ENCODE peak calls at places on chromosomes 5 and 9, in nine cellular contexts. A is HCT116, Q is right cardiac atrium, V is H9, T is HL-60, K is Karpas-422, Y is mammary epithelial cell, X is A673, I is spleen. B is an unnamed sample.

GRCh38 chr5:57468481-57469165 is 14.0 kb downstream of the ACTBL2 start:
- DNase-seq in Q (no peak), Y (peak), V (no peak), K (no peak), T (no peak), A (no peak), I (no peak), X (no peak), B (no peak)

GRCh38 chr9:40927260-40927631 is 201.2 kb downstream of the FOXD4L6 start:
- DNase-seq in X (no peak), V (no peak), I (no peak), Q (no peak), A (no peak), K (no peak), Y (no peak), T (no peak), B (peak)

GRCh38 chr9:31519011-31519410 is 865.4 kb upstream of the ACO1 start:
- DNase-seq in Y (no peak), T (no peak), V (peak), Q (no peak), A (no peak), K (no peak), I (peak), X (no peak), B (no peak)

GRCh38 chr9:132383462-132383883 is 23.2 kb downstream of the TTF1 start:
- DNase-seq in X (no peak), T (no peak), Y (no peak), A (no peak), I (peak), Q (no peak), V (no peak), K (peak), B (no peak)

GRCh38 chr5:92548351-92548750 is 1032.7 kb downstream of the NR2F1-AS1 start:
- DNase-seq in Q (no peak), V (no peak), T (no peak), K (no peak), I (no peak), Y (no peak), X (no peak), A (no peak), B (no peak)

GRCh38 chr5:132269635-132270344 is 12.3 kb downstream of the PDLIM4 start:
- DNase-seq in Q (no peak), T (no peak), A (no peak), V (peak), X (no peak), Y (no peak), I (peak), K (no peak), B (peak)

GRCh38 chr9:757246-757881 is 84.1 kb upstream of the DMRT1 start:
- DNase-seq in K (peak), V (peak), I (no peak), X (peak), A (peak), Y (peak), T (no peak), Q (no peak), B (peak)

GRCh38 chr5:171757853-171758535 is 27.6 kb upstream of the SMIM23 start:
- DNase-seq in Q (no peak), K (no peak), T (no peak), I (no peak), V (no peak), Y (peak), A (peak), X (no peak), B (peak)

GRCh38 chr9:12783767-12784460 is 9.1 kb downstream of the LURAP1L start:
- DNase-seq in K (no peak), V (no peak), I (no peak), T (no peak), X (no peak), Q (no peak), A (peak), Y (no peak), B (no peak)

GRCh38 chr9:13939129-13939528 is 374.8 kb downstream of the NFIB start:
- DNase-seq in K (no peak), A (no peak), Q (no peak), I (no peak), Y (peak), T (no peak), X (peak), V (no peak), B (no peak)

GRCh38 chr5:78509884-78510769 is 138.4 kb downstream of the LHFPL2 start:
- DNase-seq in A (no peak), Q (peak), I (peak), X (no peak), K (peak), T (no peak), Y (peak), V (peak), B (peak)

GRCh38 chr9:133058550-133059320 is 3.0 kb upstream of the CEL start:
- DNase-seq in T (no peak), Q (no peak), K (no peak), Y (no peak), A (no peak), V (no peak), X (no peak), I (no peak), B (no peak)

GRCh38 chr9:117783828-117784227 is 79.6 kb downstream of the TLR4 start:
- DNase-seq in Q (no peak), A (no peak), V (no peak), K (peak), Y (no peak), T (peak), X (no peak), I (peak), B (no peak)

GRCh38 chr9:129623331-129623730 is 2.4 kb upstream of the C9orf50 start:
- DNase-seq in K (peak), A (no peak), I (no peak), Y (no peak), Q (no peak), T (peak), X (no peak), V (no peak), B (no peak)

GRCh38 chr5:55232985-55233928 is at the start of gene CCNO:
- DNase-seq in V (peak), X (peak), Q (peak), T (no peak), K (peak), I (peak), A (peak), Y (peak), B (no peak)
- H3K27ac ChIP-seq in V (no peak), X (peak), Q (no peak), T (no peak), K (peak), I (no peak), A (peak), Y (peak), B (no peak)

GRCh38 chr9:19151425-19152159 is 24.3 kb upstream of the PLIN2 start:
- DNase-seq in I (no peak), A (no peak), Q (no peak), K (no peak), T (no peak), X (no peak), V (no peak), Y (no peak), B (no peak)

GRCh38 chr9:19156805-19157204 is 29.5 kb upstream of the PLIN2 start:
- DNase-seq in Q (peak), A (no peak), V (no peak), Y (no peak), T (no peak), I (peak), X (no peak), K (no peak), B (peak)

GRCh38 chr9:19156026-19156474 is 28.8 kb upstream of the PLIN2 start:
- DNase-seq in I (peak), A (no peak), V (no peak), Y (no peak), Q (no peak), T (no peak), X (no peak), K (no peak), B (no peak)

GRCh38 chr9:19154135-19154612 is 26.9 kb upstream of the PLIN2 start:
- DNase-seq in T (peak), K (no peak), A (no peak), I (no peak), V (no peak), Y (peak), Q (peak), X (no peak), B (peak)

GRCh38 chr9:19155106-19155999 is 28.1 kb upstream of the PLIN2 start:
- DNase-seq in T (no peak), Q (no peak), X (no peak), K (no peak), V (no peak), I (peak), Y (no peak), A (no peak), B (no peak)
- H3K27ac ChIP-seq in T (peak), Q (no peak), X (no peak), K (no peak), V (no peak), I (no peak), Y (no peak), A (no peak), B (peak)

GRCh38 chr9:128244443-128245226 is 31.2 kb downstream of the GOLGA2 start:
- DNase-seq in V (peak), I (peak), T (peak), Q (peak), A (no peak), Y (no peak), K (peak), X (peak), B (peak)

GRCh38 chr9:128243486-128244415 is 32.1 kb downstream of the GOLGA2 start:
- DNase-seq in K (no peak), I (no peak), V (no peak), T (no peak), A (no peak), X (no peak), Q (peak), Y (no peak), B (no peak)

GRCh38 chr9:128245293-128246151 is 30.3 kb downstream of the GOLGA2 start:
- DNase-seq in T (peak), Q (peak), I (no peak), K (no peak), Y (no peak), V (peak), X (no peak), A (no peak), B (no peak)

GRCh38 chr9:128242124-128242523 is 33.7 kb downstream of the GOLGA2 start:
- DNase-seq in A (no peak), Q (no peak), I (no peak), Y (no peak), V (no peak), K (no peak), T (no peak), X (no peak), B (no peak)

GRCh38 chr9:128242828-128243485 is 32.9 kb downstream of the GOLGA2 start:
- DNase-seq in T (no peak), X (no peak), Y (no peak), Q (peak), I (no peak), K (no peak), V (no peak), A (no peak), B (peak)
- H3K27ac ChIP-seq in T (no peak), X (no peak), Y (no peak), Q (no peak), I (no peak), K (no peak), V (no peak), A (no peak), B (peak)

DNA sequence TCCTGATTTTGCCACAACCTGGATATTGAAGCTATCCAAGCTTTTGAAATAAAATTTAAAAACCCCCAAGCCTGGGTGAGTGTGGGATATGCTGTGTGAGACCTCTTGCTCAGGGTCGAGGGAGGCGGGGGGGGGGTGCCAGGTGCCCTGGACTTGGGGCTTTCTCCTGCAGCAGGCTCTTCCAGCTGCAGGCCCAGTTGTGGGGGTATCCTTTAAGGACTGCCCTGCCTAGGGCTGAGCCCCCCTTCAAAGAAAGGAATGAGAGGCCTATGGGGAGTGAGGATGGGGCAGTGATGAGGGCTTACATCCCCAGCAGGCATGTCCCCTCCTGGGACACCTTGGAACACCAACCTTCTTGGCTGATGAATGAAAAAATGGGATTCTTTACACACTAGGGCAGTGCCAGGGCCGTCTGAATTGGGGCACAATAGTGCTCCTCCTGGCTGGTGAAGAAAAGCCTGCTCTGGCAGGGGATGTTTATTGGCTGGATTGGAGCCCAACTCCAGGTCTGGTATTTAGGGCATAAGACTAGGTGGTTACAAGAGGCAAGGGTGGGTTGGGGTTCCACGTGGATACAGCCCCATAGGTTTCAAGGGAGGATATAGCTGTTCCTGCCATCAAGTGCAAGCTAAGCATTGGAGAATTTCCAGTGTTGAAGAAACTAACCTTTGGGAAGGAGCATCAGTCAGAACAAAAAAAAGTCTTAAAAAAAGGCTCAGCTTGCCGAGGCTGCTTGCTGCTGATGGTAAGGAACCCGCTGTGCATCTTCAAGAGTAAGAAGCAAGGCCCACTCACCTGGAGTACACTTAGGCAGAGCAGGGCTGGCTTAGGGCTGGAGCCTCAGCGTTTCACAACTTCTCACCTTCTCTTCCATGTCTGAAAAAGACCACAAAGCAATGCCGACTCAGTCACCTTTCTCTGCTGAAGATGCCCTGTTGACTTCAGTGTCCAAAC is 7.0 kb downstream of the HNRNPAB start:
- DNase-seq in V (no peak), Y (no peak), A (no peak), K (peak), T (no peak), Q (no peak), X (no peak), I (peak), B (no peak)
- H3K27ac ChIP-seq in V (no peak), Y (no peak), A (no peak), K (peak), T (no peak), Q (no peak), X (no peak), I (no peak), B (no peak)

DNA sequence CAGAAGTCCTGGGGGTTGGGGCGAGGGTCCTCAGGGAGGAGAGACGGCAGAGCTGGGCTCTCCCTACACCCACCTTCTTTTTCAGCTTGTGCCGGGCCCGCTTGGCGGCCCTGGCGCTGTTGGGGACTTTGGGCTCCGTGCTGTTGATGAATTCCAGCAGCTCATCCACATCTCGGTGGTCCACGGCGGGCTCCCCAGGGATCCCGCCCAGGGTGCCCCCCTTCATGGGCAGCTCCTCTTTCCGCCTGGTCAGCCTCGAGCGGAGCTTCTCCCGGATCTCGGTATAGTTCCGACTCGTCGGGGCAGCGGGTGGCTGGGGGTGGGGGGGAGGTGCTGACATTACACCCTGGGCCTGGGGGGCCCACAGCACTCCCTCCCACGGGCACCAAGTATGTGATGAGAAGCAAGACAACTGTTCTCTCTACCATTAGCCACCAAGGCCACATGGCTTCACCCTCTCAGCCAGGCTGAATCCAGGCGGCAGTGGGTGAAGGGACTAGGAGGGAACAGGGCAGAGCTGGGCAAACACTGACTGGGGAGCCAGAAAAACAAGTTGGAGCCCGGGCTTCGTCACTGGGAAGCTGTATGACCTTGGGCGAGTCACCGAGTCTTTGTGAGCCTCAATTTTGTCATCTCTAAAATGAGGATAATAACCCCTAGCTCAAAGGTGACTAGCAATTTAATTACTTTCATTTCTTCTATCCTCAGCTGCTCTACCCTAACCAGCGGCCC is 14.6 kb upstream of the DDX41 start:
- DNase-seq in Q (no peak), A (no peak), V (no peak), K (no peak), I (peak), Y (no peak), T (no peak), X (no peak), B (no peak)
- H3K27ac ChIP-seq in Q (no peak), A (no peak), V (no peak), K (no peak), I (no peak), Y (no peak), T (no peak), X (no peak), B (no peak)

GRCh38 chr5:9712506-9713285 is 82.5 kb upstream of the TAS2R1 start:
- DNase-seq in Q (no peak), I (no peak), X (no peak), T (no peak), Y (peak), K (no peak), V (no peak), A (no peak), B (no peak)

GRCh38 chr5:9715891-9716335 is 85.8 kb upstream of the TAS2R1 start:
- DNase-seq in Y (no peak), A (no peak), X (no peak), I (no peak), T (no peak), V (no peak), Q (no peak), K (no peak), B (no peak)

GRCh38 chr5:9714187-9714586 is 84.0 kb upstream of the TAS2R1 start:
- DNase-seq in Y (no peak), T (no peak), A (no peak), X (no peak), I (no peak), Q (no peak), V (no peak), K (no peak), B (no peak)

GRCh38 chr5:9720361-9720760 is 90.2 kb upstream of the TAS2R1 start:
- DNase-seq in Q (no peak), A (no peak), I (no peak), T (no peak), V (no peak), X (no peak), K (no peak), Y (no peak), B (no peak)

DNA sequence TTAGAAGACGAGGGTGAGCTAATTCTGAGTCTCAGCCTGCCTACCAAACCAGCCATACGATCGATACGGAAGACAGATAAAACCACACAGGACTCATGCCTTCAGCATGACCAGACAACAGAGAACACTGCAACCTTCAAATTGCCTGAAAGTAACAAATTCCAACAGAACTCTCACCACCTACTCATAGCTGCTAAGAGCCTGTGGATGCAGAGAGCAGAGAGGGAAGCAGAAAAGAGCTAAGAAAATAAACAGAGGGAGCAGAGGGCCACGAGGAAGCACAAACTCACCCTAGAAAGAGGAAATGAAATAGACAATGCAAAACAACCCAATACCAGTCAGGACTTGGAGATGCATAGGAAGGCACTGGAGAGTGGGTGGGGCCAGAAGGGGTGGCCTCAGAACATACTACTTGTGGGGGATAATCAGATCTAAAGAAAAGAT is 86.7 kb upstream of the TAS2R1 start:
- DNase-seq in V (no peak), A (no peak), I (no peak), Q (no peak), Y (peak), K (peak), T (no peak), X (no peak), B (no peak)
- H3K27ac ChIP-seq in V (no peak), A (no peak), I (no peak), Q (no peak), Y (no peak), K (no peak), T (no peak), X (no peak), B (no peak)

DNA sequence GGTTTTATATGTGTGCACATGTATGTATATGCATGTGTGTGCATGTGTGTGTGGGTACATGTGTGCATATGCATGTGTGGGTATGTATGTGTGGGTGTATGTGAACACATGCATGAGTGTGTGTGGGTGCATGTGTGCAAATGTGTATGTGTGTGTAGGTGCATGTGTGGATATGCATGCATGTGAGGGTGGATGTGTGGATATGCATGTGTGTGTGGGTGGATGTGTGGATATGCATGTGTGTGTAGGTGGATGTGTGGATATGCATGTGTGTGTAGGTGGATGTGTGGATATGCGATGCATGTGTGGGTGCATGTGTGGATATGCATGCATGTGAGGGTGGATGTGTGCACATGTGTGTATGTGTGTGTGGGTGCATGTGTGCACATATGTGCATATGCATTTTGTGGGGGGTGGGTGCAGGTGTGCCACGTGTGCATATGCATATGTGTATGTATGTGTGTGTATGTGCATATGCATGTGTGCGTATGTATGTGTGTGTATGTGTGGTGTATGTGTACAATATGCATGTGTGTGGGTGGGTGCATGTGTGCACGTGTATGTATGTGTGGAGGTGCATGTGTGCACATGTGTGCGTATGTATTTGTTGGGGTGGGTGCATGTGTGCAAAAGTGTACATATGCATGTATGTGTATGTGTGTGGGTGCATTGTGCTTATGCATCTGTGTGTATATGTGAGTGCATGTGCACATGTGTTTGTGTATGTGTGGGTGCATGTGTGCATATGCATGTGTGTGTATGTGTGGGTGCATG is 144.2 kb downstream of the GAS1 start:
- DNase-seq in A (no peak), Y (no peak), K (no peak), T (no peak), X (no peak), V (no peak), I (no peak), Q (no peak), B (no peak)
- H3K27ac ChIP-seq in A (no peak), Y (no peak), K (no peak), T (no peak), X (no peak), V (no peak), I (no peak), Q (no peak), B (no peak)